ENCODE peak calls at places on chromosomes 16 and 17, in four cellular contexts. E is fibroblast of lung, Y is A549, G is GM23338. P is an unnamed sample.
A peak's percentile ranks its signal among the peaks of the same experiment; 100 is the strongest.

GRCh38 chr17:82863941-82864720 is 24.3 kb upstream of the ZNF750 start:
- DNase-seq in E (peak; percentile 91), Y (no peak), G (no peak), P (no peak)

GRCh38 chr16:24348511-24349290 is 92.6 kb downstream of the CACNG3 start:
- DNase-seq in E (no peak), Y (no peak), G (peak; percentile 68), P (no peak)

GRCh38 chr17:58986005-58986404 is 120.7 kb downstream of the TRIM37 start:
- DNase-seq in E (no peak), Y (no peak), G (no peak), P (no peak)

GRCh38 chr17:36640836-36641235 is 39.5 kb downstream of the MRM1 start:
- DNase-seq in E (no peak), Y (no peak), G (peak; percentile 29), P (no peak)

GRCh38 chr17:30996481-30996880 is 25.6 kb downstream of the RNF135 start:
- DNase-seq in E (no peak), Y (no peak), G (no peak), P (no peak)

GRCh38 chr17:50582741-50583140 is 22.2 kb downstream of the CACNA1G start:
- DNase-seq in E (no peak), Y (no peak), G (no peak), P (no peak)

GRCh38 chr16:84606081-84606875 is 11.6 kb downstream of the COTL1 start:
- DNase-seq in E (no peak), Y (no peak), G (no peak), P (no peak)

GRCh38 chr17:16040710-16041251 is 41.2 kb downstream of the TTC19 start:
- DNase-seq in E (peak; percentile 96), Y (no peak), G (no peak), P (no peak)

GRCh38 chr17:44607836-44608690 is 48.2 kb upstream of the MEIOC start:
- DNase-seq in E (peak; percentile 83), Y (no peak), G (peak; percentile 80), P (no peak)

GRCh38 chr16:48393843-48394703 is 8.9 kb upstream of the SIAH1 start:
- DNase-seq in E (peak; percentile 58), Y (no peak), G (no peak), P (no peak)

GRCh38 chr17:65556014-65556909 is 5.2 kb downstream of the AXIN2 start:
- DNase-seq in E (peak; percentile 46), Y (peak; percentile 78), G (peak; percentile 94), P (peak; percentile 21)

GRCh38 chr17:47802341-47803022 is 19.1 kb downstream of the OSBPL7 start:
- DNase-seq in E (peak; percentile 20), Y (peak; percentile 77), G (peak; percentile 91), P (no peak)

GRCh38 chr17:5747964-5748363 is 163.7 kb upstream of the NLRP1 start:
- DNase-seq in E (no peak), Y (no peak), G (no peak), P (no peak)

GRCh38 chr16:75264999-75265910 is 13.8 kb upstream of the BCAR1 start:
- DNase-seq in E (no peak), Y (no peak), G (peak; percentile 46), P (no peak)

GRCh38 chr17:70588003-70588402 is 418.7 kb downstream of the KCNJ2 start:
- DNase-seq in E (peak; percentile 65), Y (no peak), G (no peak), P (no peak)

GRCh38 chr17:7774037-7774659 is 56.6 kb downstream of the DNAH2 start:
- DNase-seq in E (peak; percentile 57), Y (peak; percentile 35), G (no peak), P (no peak)

GRCh38 chr16:68128577-68129305 is 43.6 kb downstream of the NFATC3 start:
- DNase-seq in E (peak; percentile 63), Y (no peak), G (peak; percentile 18), P (no peak)

GRCh38 chr17:8488931-8489330 is 53.2 kb downstream of the NDEL1 start:
- DNase-seq in E (peak; percentile 98), Y (peak; percentile 47), G (no peak), P (no peak)

GRCh38 chr16:49499018-49499785 is 125.6 kb downstream of the C16orf78 start:
- DNase-seq in E (no peak), Y (no peak), G (no peak), P (no peak)

GRCh38 chr17:59761385-59762021 is 54.0 kb downstream of the VMP1 start:
- DNase-seq in E (peak; percentile 99), Y (peak; percentile 81), G (peak; percentile 67), P (no peak)

GRCh38 chr17:3447625-3448024 is 14.0 kb upstream of the OR1E2 start:
- DNase-seq in E (no peak), Y (peak; percentile 52), G (peak; percentile 80), P (no peak)

GRCh38 chr17:77281024-77281903 is 140.5 kb downstream of the SEC14L1 start:
- DNase-seq in E (peak; percentile 45), Y (peak; percentile 86), G (peak; percentile 80), P (no peak)

GRCh38 chr16:68722119-68723024 is 14.7 kb upstream of the CDH1 start:
- DNase-seq in E (no peak), Y (no peak), G (no peak), P (no peak)

GRCh38 chr16:31078597-31079341 is 4.5 kb downstream of the ZNF646 start:
- DNase-seq in E (no peak), Y (no peak), G (no peak), P (no peak)

GRCh38 chr17:82444941-82445521 is 5.5 kb downstream of the CYBC1 start:
- DNase-seq in E (peak; percentile 57), Y (no peak), G (no peak), P (no peak)

GRCh38 chr17:10879110-10879509 is 41.2 kb upstream of the PIRT start:
- DNase-seq in E (no peak), Y (peak; percentile 30), G (peak; percentile 12), P (no peak)

GRCh38 chr16:25747160-25747758 is 55.5 kb downstream of the HS3ST4 start:
- DNase-seq in E (no peak), Y (no peak), G (peak; percentile 46), P (no peak)

GRCh38 chr16:10623059-10623458 is 42.7 kb upstream of the EMP2 start:
- DNase-seq in E (no peak), Y (no peak), G (no peak), P (no peak)

GRCh38 chr16:58685084-58685449 is 497 bp upstream of the SLC38A7 start:
- DNase-seq in E (no peak), Y (peak; percentile 16), G (no peak), P (no peak)

GRCh38 chr16:2473999-2474876 is 689 bp upstream of the TBC1D24 start:
- DNase-seq in E (peak; percentile 39), Y (peak; percentile 56), G (peak; percentile 46), P (no peak)

GRCh38 chr17:15659236-15659635 is 24.9 kb downstream of the TRIM16 start:
- DNase-seq in E (no peak), Y (no peak), G (no peak), P (no peak)

GRCh38 chr16:13143551-13143950 is 242.2 kb downstream of the SHISA9 start:
- DNase-seq in E (no peak), Y (no peak), G (no peak), P (no peak)

GRCh38 chr17:17728550-17729251 is 47.4 kb downstream of the RAI1 start:
- DNase-seq in E (peak; percentile 29), Y (peak; percentile 62), G (no peak), P (peak; percentile 48)
- H3K4me2 ChIP-seq in E (no peak overlapping the region), Y (peak overlapping the region; percentile 61), G (no peak overlapping the region), P (peak overlapping the region; percentile 34)

DNA sequence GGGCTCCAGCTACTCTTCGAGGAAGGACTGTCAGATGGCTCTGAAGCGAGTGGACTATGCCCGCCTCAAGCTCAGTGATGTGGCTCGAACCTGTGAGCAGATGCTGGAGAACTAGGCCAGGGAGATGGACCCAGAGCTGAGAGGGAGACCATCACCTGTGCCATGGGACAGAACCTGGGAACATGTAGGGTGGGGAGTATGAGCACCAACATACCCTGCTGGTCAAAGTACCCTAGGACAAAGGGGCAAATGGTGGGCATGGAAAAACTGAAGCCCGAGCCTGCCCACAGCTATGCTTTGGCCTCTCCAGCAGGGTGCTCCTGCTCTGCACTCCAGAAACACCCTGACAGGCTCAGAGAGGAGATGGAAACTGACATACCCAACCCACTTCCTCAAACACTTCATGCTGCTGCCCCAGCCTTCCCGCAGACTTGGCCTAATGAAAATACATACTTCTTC is 1.9 kb downstream of the MED11 start:
- DNase-seq in E (no peak), Y (no peak), G (peak; percentile 11), P (no peak)
- TF ChIP-seq CTCF in E (no peak), Y (no peak), G (peak; percentile 34), P (peak; percentile 9)

GRCh38 chr17:1783271-1783670 is 21.4 kb downstream of the SERPINF1 start:
- DNase-seq in E (no peak), Y (no peak), G (no peak), P (no peak)
- H3K4me2 ChIP-seq in E (peak overlapping the region; percentile 70), Y (no peak overlapping the region), G (no peak overlapping the region), P (no peak overlapping the region)

GRCh38 chr17:81345211-81346089 is 49.8 kb upstream of the BAHCC1 start:
- DNase-seq in E (peak; percentile 89), Y (peak; percentile 91), G (peak; percentile 78), P (peak; percentile 45)
- TF ChIP-seq CTCF in E (no peak), Y (peak; percentile 16), G (no peak), P (no peak)

GRCh38 chr16:51430716-51431369 is 279.8 kb upstream of the SALL1 start:
- DNase-seq in E (no peak), Y (no peak), G (no peak), P (no peak)

GRCh38 chr16:51433597-51433996 is 282.5 kb upstream of the SALL1 start:
- DNase-seq in E (peak; percentile 14), Y (no peak), G (no peak), P (no peak)

GRCh38 chr16:51434567-51435198 is 283.6 kb upstream of the SALL1 start:
- DNase-seq in E (no peak), Y (no peak), G (no peak), P (no peak)

GRCh38 chr16:51429041-51429440 is 278.0 kb upstream of the SALL1 start:
- DNase-seq in E (peak; percentile 71), Y (no peak), G (no peak), P (no peak)

DNA sequence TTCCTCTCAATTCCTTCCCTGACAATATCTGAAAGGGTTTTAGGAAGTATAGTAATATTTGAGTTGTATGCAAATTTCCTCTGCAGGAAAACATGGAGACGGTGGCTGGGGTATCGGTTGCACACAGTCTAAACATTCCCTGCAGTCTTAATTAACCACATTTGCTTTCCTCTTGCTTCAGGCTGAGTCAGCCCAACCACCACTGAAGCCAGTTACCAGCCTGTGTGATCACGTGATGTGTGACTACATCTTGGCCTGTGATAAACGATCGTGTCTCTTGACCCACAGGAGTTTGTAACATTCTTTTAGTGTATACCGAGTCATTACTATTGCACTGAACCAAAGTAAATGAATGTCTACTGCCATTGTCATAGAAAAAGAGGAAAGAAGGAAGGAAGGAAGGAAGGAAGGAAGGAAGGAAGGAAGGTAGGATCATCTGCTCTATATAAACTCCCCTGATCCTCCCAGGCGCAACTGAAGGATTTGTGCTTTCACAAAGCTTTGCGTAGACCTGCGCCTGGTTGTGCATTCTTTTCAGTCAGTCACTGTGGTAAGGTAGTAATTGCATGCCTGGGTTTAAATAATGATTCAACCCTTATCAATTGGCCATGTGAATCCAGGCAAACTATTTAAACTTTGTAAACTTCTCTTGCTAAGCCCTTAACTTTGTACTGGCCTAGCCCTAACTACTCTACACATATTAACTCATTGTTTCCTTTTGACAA is 280.6 kb upstream of the SALL1 start:
- DNase-seq in E (peak; percentile 100), Y (peak; percentile 30), G (no peak), P (peak; percentile 45)
- H3K4me2 ChIP-seq in E (peak overlapping the region; percentile 7), Y (peak overlapping the region; percentile 26), G (no peak overlapping the region), P (peak overlapping the region; percentile 39)